ENCODE peak calls at places on chromosomes 3 and 15, in nine cellular contexts. V is neural crest cell; F is GM13976; Q is GM06990; O is stimulated activated CD4-positive, alpha-beta T cell treated with anti-CD3 and anti-CD28 coated beads, Interleukin-2, amount 100 ng/mL, for 24 hours; R is aorta; K is HT1080; J is non-pigmented ciliary epithelial cell; P is kidney glomerular epithelial cell. M is an unnamed sample.

GRCh38 chr3:147415337-147415736 is 6.2 kb downstream of the ZIC1 start:
- DNase-seq in O (no peak), V (no peak), K (no peak), J (no peak), P (no peak), R (no peak), F (no peak), Q (no peak), M (no peak)

GRCh38 chr3:178465260-178466180 is 70.7 kb upstream of the KCNMB2 start:
- DNase-seq in J (no peak), V (no peak), P (no peak), F (no peak), Q (peak; percentile 47), O (no peak), K (no peak), R (no peak), M (no peak)

GRCh38 chr3:29751647-29752263 is 470.9 kb downstream of the RBMS3 start:
- DNase-seq in K (no peak), J (no peak), Q (peak; percentile 8), P (no peak), F (no peak), O (no peak), R (no peak), V (no peak), M (no peak)

GRCh38 chr3:115245437-115245836 is 98.3 kb upstream of the ZBTB20 start:
- DNase-seq in O (no peak), R (peak; percentile 78), V (no peak), Q (no peak), J (peak; percentile 91), P (peak; percentile 93), K (peak; percentile 99), F (no peak), M (no peak)

GRCh38 chr3:72756900-72757299 is 91.3 kb downstream of the SHQ1 start:
- DNase-seq in Q (peak; percentile 77), J (no peak), F (peak; percentile 67), R (no peak), O (no peak), P (peak; percentile 7), V (no peak), K (no peak), M (no peak)

GRCh38 chr15:92365079-92365478 is 28.6 kb upstream of the ST8SIA2 start:
- DNase-seq in R (no peak), V (no peak), O (no peak), K (peak; percentile 66), P (peak; percentile 24), F (no peak), J (no peak), Q (no peak), M (no peak)

GRCh38 chr3:146339262-146339808 is 88.4 kb upstream of the PLSCR4 start:
- DNase-seq in O (no peak), V (no peak), R (no peak), P (no peak), Q (no peak), F (no peak), J (no peak), K (no peak), M (no peak)

GRCh38 chr3:58487140-58487886 is 4.6 kb upstream of the KCTD6 start:
- DNase-seq in J (no peak), Q (no peak), P (peak; percentile 10), V (no peak), K (peak; percentile 67), O (no peak), R (peak; percentile 76), F (no peak), M (peak; percentile 55)

GRCh38 chr3:133989931-133990702 is 39.6 kb downstream of the SLCO2A1 start:
- DNase-seq in V (no peak), O (no peak), Q (no peak), J (no peak), R (no peak), K (no peak), F (no peak), P (no peak), M (no peak)

GRCh38 chr15:89751748-89752147 is 699 bp upstream of the MESP1 start:
- DNase-seq in F (no peak), V (no peak), P (no peak), O (no peak), Q (no peak), J (no peak), K (no peak), R (no peak), M (peak; percentile 87)

GRCh38 chr3:42425736-42426407 is 15.5 kb upstream of the LYZL4 start:
- DNase-seq in O (no peak), Q (no peak), P (no peak), F (no peak), J (no peak), R (no peak), V (no peak), K (no peak), M (no peak)

GRCh38 chr15:58551764-58552504 is 120.1 kb downstream of the LIPC start:
- DNase-seq in P (peak; percentile 81), V (no peak), R (no peak), J (peak; percentile 91), F (no peak), O (no peak), K (peak; percentile 80), Q (no peak), M (no peak)

GRCh38 chr3:24601500-24601899 is 106.8 kb upstream of the THRB start:
- DNase-seq in V (no peak), P (no peak), O (no peak), R (peak; percentile 44), K (no peak), J (no peak), F (no peak), Q (no peak), M (no peak)

GRCh38 chr15:40344631-40345120 is 3.9 kb upstream of the CCDC9B start:
- DNase-seq in O (peak; percentile 75), V (peak; percentile 57), K (peak; percentile 81), P (peak; percentile 17), J (no peak), R (peak; percentile 82), F (peak; percentile 89), Q (no peak), M (peak; percentile 73)

GRCh38 chr3:158200973-158201372 is 91.1 kb downstream of the RSRC1 start:
- DNase-seq in R (no peak), K (no peak), V (no peak), F (no peak), J (no peak), P (no peak), O (no peak), Q (no peak), M (no peak)

GRCh38 chr15:56428821-56429458 is 36.0 kb downstream of the MNS1 start:
- DNase-seq in Q (peak; percentile 15), K (peak; percentile 19), R (no peak), P (peak; percentile 54), V (no peak), O (no peak), J (peak; percentile 4), F (peak; percentile 30), M (no peak)

GRCh38 chr3:185175370-185175987 is 22.6 kb upstream of the C3orf70 start:
- DNase-seq in Q (peak; percentile 73), K (peak; percentile 24), J (no peak), P (no peak), F (peak; percentile 53), V (peak; percentile 51), O (no peak), R (peak; percentile 53), M (no peak)

GRCh38 chr3:197206913-197207312 is 91.5 kb downstream of the DLG1 start:
- DNase-seq in Q (no peak), K (no peak), O (no peak), R (no peak), F (no peak), P (no peak), J (no peak), V (no peak), M (no peak)

GRCh38 chr3:191627064-191627463 is 166.1 kb downstream of the PYDC2 start:
- DNase-seq in R (no peak), V (peak; percentile 3), K (peak; percentile 21), O (no peak), P (no peak), Q (no peak), J (no peak), F (no peak), M (no peak)

GRCh38 chr3:95627293-95627692 is 1187.1 kb upstream of the EPHA6 start:
- DNase-seq in K (no peak), Q (no peak), P (no peak), V (no peak), O (no peak), J (no peak), R (no peak), F (no peak), M (no peak)

GRCh38 chr3:4744405-4745239 is 234.6 kb upstream of the BHLHE40 start:
- DNase-seq in Q (no peak), F (no peak), R (no peak), V (no peak), O (no peak), K (peak; percentile 57), P (peak; percentile 61), J (no peak), M (no peak)

GRCh38 chr15:67201136-67201535 is 53.3 kb downstream of the AAGAB start:
- DNase-seq in P (no peak), J (no peak), Q (no peak), K (peak; percentile 54), F (no peak), V (no peak), O (no peak), R (no peak), M (no peak)

GRCh38 chr15:40083756-40084101 is 24.9 kb downstream of the BMF start:
- DNase-seq in V (no peak), F (no peak), R (no peak), J (no peak), O (no peak), K (no peak), P (no peak), Q (no peak), M (no peak)

GRCh38 chr3:58626841-58627579 is 39.6 kb downstream of the FAM3D start:
- DNase-seq in O (no peak), Q (no peak), F (no peak), K (no peak), R (no peak), V (no peak), P (no peak), J (no peak), M (no peak)

GRCh38 chr3:127037971-127038446 is 55.1 kb downstream of the PLXNA1 start:
- DNase-seq in R (peak; percentile 43), J (no peak), O (no peak), V (no peak), K (no peak), F (no peak), P (no peak), Q (no peak), M (peak; percentile 43)

GRCh38 chr3:94862703-94863102 is 799.8 kb downstream of the NSUN3 start:
- DNase-seq in P (peak; percentile 38), O (no peak), Q (no peak), K (peak; percentile 48), V (peak; percentile 9), J (peak; percentile 9), F (peak; percentile 9), R (no peak), M (no peak)

GRCh38 chr3:190086191-190086590 is 34.5 kb downstream of the P3H2 start:
- DNase-seq in O (no peak), K (no peak), J (no peak), Q (peak; percentile 54), P (no peak), V (no peak), R (no peak), F (peak; percentile 29), M (no peak)

M was measured in pancreas.